ENCODE peak calls at places on chromosomes 6 and 20, in ten cellular contexts. R is left ventricle myocardium superior; W is activated naive CD8-positive, alpha-beta T cell treated with anti-CD3 and anti-CD28 coated beads, Interleukin-2, amount 50 U/mL, for 24 hours; B is anterior cingulate cortex; K is stimulated activated CD4-positive, alpha-beta T cell treated with anti-CD3 and anti-CD28 coated beads, Interleukin-12 subunit alpha, Interleukin-12 subunit beta, amount 100 ng/mL, for 4 hours; F is NCI-H1092; I is MM.1S; E is endothelial cell; S is neural crest cell; D is pancreas. U is an unnamed sample.

GRCh38 chr6:16523550-16524379 is 237.5 kb downstream of the ATXN1 start:
- DNase-seq in F (no peak), S (no peak), D (no peak), E (no peak), B (no peak), I (no peak), K (no peak), W (no peak), R (peak; percentile 48), U (no peak)

GRCh38 chr6:149127212-149127611 is 190.3 kb upstream of the TAB2 start:
- DNase-seq in B (no peak), E (no peak), R (no peak), I (no peak), K (no peak), F (no peak), W (no peak), S (no peak), D (no peak), U (no peak)

GRCh38 chr20:53869466-53870258 is 200.7 kb downstream of the BCAS1 start:
- DNase-seq in F (peak; percentile 19), S (peak; percentile 44), B (no peak), D (peak; percentile 57), R (no peak), I (peak; percentile 91), E (peak; percentile 62), W (peak; percentile 65), K (peak; percentile 52), U (peak; percentile 59)

GRCh38 chr6:76043690-76044089 is 28.8 kb downstream of the IMPG1 start:
- DNase-seq in F (no peak), R (no peak), K (no peak), E (no peak), I (no peak), S (no peak), D (no peak), W (no peak), B (no peak), U (no peak)

GRCh38 chr20:59392741-59393140 is 92.3 kb downstream of the EDN3 start:
- DNase-seq in E (no peak), F (no peak), I (no peak), R (no peak), B (no peak), K (no peak), S (no peak), D (no peak), W (no peak), U (no peak)

GRCh38 chr6:55694148-55694547 is 115.2 kb upstream of the HMGCLL1 start:
- DNase-seq in K (no peak), B (no peak), I (no peak), E (no peak), W (no peak), D (no peak), S (peak; percentile 3), R (peak; percentile 50), F (no peak), U (no peak)

GRCh38 chr6:15441215-15441868 is 195.5 kb downstream of the JARID2 start:
- DNase-seq in E (peak; percentile 58), B (no peak), F (no peak), R (no peak), K (peak; percentile 13), I (peak; percentile 52), S (peak; percentile 52), W (peak; percentile 35), D (no peak), U (peak; percentile 19)

GRCh38 chr6:31170987-31171671 is 647 bp upstream of the POU5F1 start:
- DNase-seq in R (no peak), K (no peak), B (no peak), F (no peak), S (no peak), D (peak; percentile 39), E (no peak), I (no peak), W (no peak), U (no peak)